ENCODE peak calls at places on chromosome 1, in ten cellular contexts. F is GM12865, K is neuronal stem cell, O is fibroblast of the aortic adventitia, C is transverse colon, G is tibial nerve, T is ascending aorta, A is A549, P is mammary epithelial cell, N is neural progenitor cell. Q is an unnamed sample.

GRCh38 chr1:6471969-6472368 is 6.0 kb upstream of the TNFRSF25 start:
- DNase-seq in F (no peak), K (no peak), O (no peak), C (peak; percentile 89), G (no peak), T (no peak), A (no peak), P (no peak), N (no peak), Q (no peak)

GRCh38 chr1:152673016-152673415 is 2.1 kb upstream of the LCE2C start:
- DNase-seq in F (no peak), K (no peak), O (no peak), C (no peak), G (no peak), T (no peak), A (no peak), P (no peak), N (no peak), Q (no peak)

GRCh38 chr1:166638137-166638536 is 201.1 kb upstream of the POGK start:
- DNase-seq in F (no peak), K (no peak), O (no peak), C (no peak), G (no peak), T (no peak), A (no peak), P (no peak), N (no peak), Q (no peak)

GRCh38 chr1:160459056-160459455 is 58.7 kb downstream of the VANGL2 start:
- DNase-seq in F (no peak), K (no peak), O (no peak), C (no peak), G (no peak), T (no peak), A (no peak), P (no peak), N (peak; percentile 18), Q (peak; percentile 60)

GRCh38 chr1:239647964-239648632 is 261.7 kb downstream of the CHRM3 start:
- DNase-seq in F (no peak), K (no peak), O (no peak), C (no peak), G (no peak), T (no peak), A (no peak), P (no peak), N (no peak), Q (no peak)

GRCh38 chr1:234256359-234256758 is 116.9 kb upstream of the COA6 start:
- DNase-seq in F (peak; percentile 30), K (no peak), O (no peak), C (no peak), G (no peak), T (no peak), A (no peak), P (peak; percentile 82), N (no peak), Q (peak; percentile 4)

GRCh38 chr1:78490861-78491310 is at the start of gene PTGFR:
- DNase-seq in F (no peak), K (peak; percentile 38), O (peak; percentile 45), C (no peak), G (peak; percentile 55), T (no peak), A (no peak), P (peak; percentile 41), N (peak; percentile 69), Q (no peak)

GRCh38 chr1:28751315-28752056 is 14.7 kb downstream of the YTHDF2 start:
- DNase-seq in F (no peak), K (no peak), O (peak; percentile 73), C (no peak), G (no peak), T (no peak), A (no peak), P (peak; percentile 15), N (no peak), Q (no peak)

GRCh38 chr1:204148098-204148406 is 3.8 kb downstream of the ETNK2 start:
- DNase-seq in F (no peak), K (no peak), O (no peak), C (no peak), G (no peak), T (no peak), A (no peak), P (no peak), N (no peak), Q (no peak)

GRCh38 chr1:50474859-50475809 is 51.9 kb upstream of the DMRTA2 start:
- DNase-seq in F (no peak), K (peak; percentile 11), O (peak; percentile 3), C (no peak), G (no peak), T (no peak), A (peak; percentile 37), P (peak; percentile 50), N (peak; percentile 56), Q (no peak)

GRCh38 chr1:161962094-161962887 is 61.4 kb downstream of the OLFML2B start:
- DNase-seq in F (peak; percentile 71), K (no peak), O (peak; percentile 88), C (no peak), G (no peak), T (no peak), A (no peak), P (peak; percentile 68), N (no peak), Q (peak; percentile 58)

GRCh38 chr1:101262060-101262459 is 25.2 kb downstream of the S1PR1 start:
- DNase-seq in F (no peak), K (no peak), O (no peak), C (no peak), G (no peak), T (no peak), A (no peak), P (no peak), N (no peak), Q (no peak)

GRCh38 chr1:151143986-151144385 is 2.4 kb downstream of the SEMA6C start:
- DNase-seq in F (no peak), K (no peak), O (no peak), C (no peak), G (no peak), T (no peak), A (no peak), P (no peak), N (peak; percentile 29), Q (no peak)
- H3K4me3 ChIP-seq in F (no peak overlapping the region), K (no peak overlapping the region), O (no peak overlapping the region), C (no peak overlapping the region), G (no peak overlapping the region), T (no peak overlapping the region), A (no peak overlapping the region), P (no peak overlapping the region), N (peak overlapping the region; percentile 8), Q (no peak overlapping the region)

GRCh38 chr1:118984086-118984989 is 3.8 kb downstream of the TBX15 start:
- DNase-seq in F (no peak), K (peak; percentile 64), O (no peak), C (no peak), G (no peak), T (no peak), A (no peak), P (no peak), N (peak; percentile 77), Q (peak; percentile 82)
- H3K4me3 ChIP-seq in F (no peak overlapping the region), K (no peak overlapping the region), O (no peak overlapping the region), C (no peak overlapping the region), G (peak overlapping the region; percentile 50), T (no peak overlapping the region), A (no peak overlapping the region), P (no peak overlapping the region), N (peak overlapping the region; percentile 10), Q (peak overlapping the region; percentile 86)

GRCh38 chr1:211089536-211089935 is 44.4 kb downstream of the KCNH1 start:
- DNase-seq in F (no peak), K (no peak), O (no peak), C (no peak), G (no peak), T (no peak), A (no peak), P (no peak), N (no peak), Q (no peak)
- H3K4me3 ChIP-seq in F (no peak overlapping the region), K (no peak overlapping the region), O (no peak overlapping the region), C (no peak overlapping the region), G (no peak overlapping the region), T (no peak overlapping the region), A (no peak overlapping the region), P (no peak overlapping the region), N (no peak overlapping the region), Q (no peak overlapping the region)

GRCh38 chr1:27392778-27393635 is 585 bp downstream of the GPR3 start:
- DNase-seq in F (no peak), K (no peak), O (no peak), C (no peak), G (no peak), T (no peak), A (peak; percentile 28), P (no peak), N (peak; percentile 52), Q (no peak)

GRCh38 chr1:27394282-27394658 is 1.8 kb downstream of the GPR3 start:
- DNase-seq in F (no peak), K (no peak), O (no peak), C (no peak), G (no peak), T (no peak), A (no peak), P (no peak), N (no peak), Q (no peak)

GRCh38 chr1:27392096-27392777 is at the start of gene GPR3:
- DNase-seq in F (peak; percentile 93), K (peak; percentile 89), O (peak; percentile 83), C (peak; percentile 93), G (peak; percentile 86), T (peak; percentile 71), A (peak; percentile 88), P (peak; percentile 84), N (peak; percentile 96), Q (peak; percentile 98)

GRCh38 chr1:27393641-27394281 is 1.3 kb downstream of the GPR3 start:
- DNase-seq in F (no peak), K (no peak), O (no peak), C (no peak), G (no peak), T (no peak), A (no peak), P (no peak), N (no peak), Q (no peak)

GRCh38 chr1:27391511-27392095 is 819 bp upstream of the GPR3 start:
- DNase-seq in F (no peak), K (no peak), O (peak; percentile 64), C (peak; percentile 49), G (peak; percentile 33), T (peak; percentile 30), A (peak; percentile 28), P (peak; percentile 50), N (peak; percentile 56), Q (peak; percentile 43)
- H3K4me3 ChIP-seq in F (peak overlapping the region; percentile 26), K (peak overlapping the region; percentile 4), O (peak overlapping the region; percentile 71), C (no peak overlapping the region), G (peak overlapping the region; percentile 43), T (peak overlapping the region; percentile 52), A (no peak overlapping the region), P (peak overlapping the region; percentile 48), N (peak overlapping the region; percentile 67), Q (peak overlapping the region; percentile 81)

GRCh38 chr1:151002611-151003010 is 4.1 kb downstream of the MINDY1 start:
- DNase-seq in F (no peak), K (no peak), O (no peak), C (no peak), G (no peak), T (no peak), A (no peak), P (no peak), N (no peak), Q (no peak)
- H3K4me3 ChIP-seq in F (no peak overlapping the region), K (no peak overlapping the region), O (no peak overlapping the region), C (no peak overlapping the region), G (no peak overlapping the region), T (no peak overlapping the region), A (no peak overlapping the region), P (no peak overlapping the region), N (no peak overlapping the region), Q (no peak overlapping the region)

GRCh38 chr1:214957330-214958137 is 125.0 kb upstream of the KCNK2 start:
- DNase-seq in F (peak; percentile 3), K (no peak), O (peak; percentile 100), C (no peak), G (peak; percentile 64), T (no peak), A (peak; percentile 57), P (peak; percentile 92), N (no peak), Q (peak; percentile 11)
- H3K4me3 ChIP-seq in F (no peak overlapping the region), K (no peak overlapping the region), O (no peak overlapping the region), C (no peak overlapping the region), G (no peak overlapping the region), T (no peak overlapping the region), A (no peak overlapping the region), P (no peak overlapping the region), N (no peak overlapping the region), Q (no peak overlapping the region)